ENCODE peak calls at places on chromosomes 1 and 21, in seven cellular contexts. X is heart right ventricle; S is A549; A is CD4-positive, alpha-beta T cell; F is RWPE1; B is stomach; T is H9. D is an unnamed sample.

GRCh38 chr1:226490441-226490809 is 58.1 kb upstream of the STUM start:
- DNase-seq in F (no peak), X (no peak), A (no peak), T (peak), S (no peak), B (no peak), D (no peak)

GRCh38 chr21:37228003-37228400 is 39.1 kb downstream of the VPS26C start:
- DNase-seq in F (no peak), B (no peak), S (no peak), X (no peak), A (no peak), T (no peak), D (no peak)

GRCh38 chr1:89682630-89683029 is 49.7 kb downstream of the LRRC8C start:
- DNase-seq in F (no peak), S (no peak), T (no peak), X (no peak), A (no peak), B (no peak), D (no peak)

GRCh38 chr1:153545067-153546055 is at the start of gene S100A4:
- DNase-seq in S (peak), T (peak), B (peak), F (peak), X (peak), A (peak), D (peak)

GRCh38 chr1:231590453-231591198 is 36.0 kb upstream of the DISC1 start:
- DNase-seq in A (no peak), T (peak), F (peak), B (peak), X (peak), S (peak), D (no peak)

GRCh38 chr1:209704584-209704983 is at the start of gene HSD11B1:
- DNase-seq in A (no peak), F (no peak), B (peak), T (no peak), X (peak), S (no peak), D (no peak)

GRCh38 chr1:9439074-9439761 is 100.0 kb upstream of the SLC25A33 start:
- DNase-seq in B (peak), X (no peak), S (no peak), T (no peak), A (no peak), F (no peak), D (no peak)

GRCh38 chr1:242203290-242203689 is 204.4 kb upstream of the MAP1LC3C start:
- DNase-seq in X (no peak), S (no peak), B (no peak), T (no peak), F (no peak), A (no peak), D (no peak)

GRCh38 chr1:8283058-8283884 is 34.6 kb upstream of the SLC45A1 start:
- DNase-seq in F (no peak), S (no peak), A (no peak), B (peak), T (no peak), X (peak), D (no peak)

GRCh38 chr1:167648978-167649752 is 19.1 kb downstream of the RCSD1 start:
- DNase-seq in T (no peak), F (no peak), S (no peak), A (no peak), B (no peak), X (no peak), D (no peak)

GRCh38 chr1:62131093-62131725 is 63.4 kb upstream of the L1TD1 start:
- DNase-seq in T (peak), A (no peak), F (peak), S (peak), X (no peak), B (peak), D (peak)

GRCh38 chr1:235855811-235856429 is 10.8 kb downstream of the LYST start:
- DNase-seq in S (no peak), X (no peak), A (no peak), T (no peak), B (no peak), F (no peak), D (no peak)

GRCh38 chr1:37809942-37810341 is 1.9 kb upstream of the YRDC start:
- DNase-seq in B (no peak), F (no peak), S (no peak), A (no peak), X (no peak), T (no peak), D (no peak)

GRCh38 chr1:36093919-36094318 is 5.2 kb downstream of the ADPRS start:
- DNase-seq in A (no peak), B (no peak), X (no peak), S (no peak), F (no peak), T (no peak), D (no peak)

GRCh38 chr1:193113258-193113991 is 8.2 kb upstream of the GLRX2 start:
- DNase-seq in F (no peak), T (peak), X (no peak), B (no peak), S (no peak), A (no peak), D (no peak)

GRCh38 chr1:69196071-69196470 is 371.7 kb upstream of the LRRC7 start:
- DNase-seq in A (no peak), B (no peak), S (no peak), X (no peak), F (no peak), T (no peak), D (no peak)

GRCh38 chr1:77680173-77680572 is 2.3 kb downstream of the ZZZ3 start:
- DNase-seq in A (no peak), T (no peak), B (no peak), S (no peak), X (no peak), F (no peak), D (no peak)

GRCh38 chr1:212920246-212920645 is 30.1 kb upstream of the VASH2 start:
- DNase-seq in B (no peak), A (no peak), F (no peak), X (no peak), T (no peak), S (no peak), D (no peak)

GRCh38 chr1:174301295-174302077 is 142.2 kb downstream of the RABGAP1L start:
- DNase-seq in S (no peak), X (no peak), F (no peak), A (no peak), T (peak), B (no peak), D (no peak)

GRCh38 chr1:174296309-174296708 is 137.0 kb downstream of the RABGAP1L start:
- DNase-seq in T (no peak), F (no peak), S (no peak), B (no peak), X (no peak), A (no peak), D (no peak)

GRCh38 chr1:174297351-174297750 is 138.0 kb downstream of the RABGAP1L start:
- DNase-seq in F (no peak), T (peak), A (no peak), X (no peak), S (no peak), B (no peak), D (no peak)
- TF ChIP-seq CTCF in F (no peak), T (peak), A (no peak), X (no peak), S (no peak), B (no peak), D (no peak)

DNA sequence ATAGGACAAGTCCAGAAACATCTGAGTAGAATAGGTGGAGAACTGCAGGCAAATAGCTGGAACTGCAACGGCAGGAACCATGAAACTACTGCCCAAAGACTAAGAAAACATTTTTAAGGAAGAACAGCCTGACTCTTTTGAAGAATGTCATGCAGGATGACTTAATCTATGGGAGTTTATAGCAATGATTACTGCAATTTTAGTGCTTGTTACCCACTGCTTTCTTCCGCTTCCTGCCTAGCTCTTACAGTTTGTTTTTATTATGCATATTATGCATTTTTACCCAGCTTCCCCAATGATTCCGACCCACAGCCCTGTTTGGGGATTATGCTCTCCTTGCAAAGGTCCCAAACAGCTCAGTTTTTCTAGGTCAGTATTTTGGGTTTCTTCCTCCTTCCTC is 71.2 kb downstream of the PCNX2 start:
- DNase-seq in F (no peak), T (no peak), A (no peak), X (no peak), S (no peak), B (no peak), D (no peak)
- TF ChIP-seq CTCF in F (no peak), T (no peak), A (no peak), X (no peak), S (no peak), B (no peak), D (no peak)

GRCh38 chr21:16851054-16851453 is 661.8 kb upstream of the CXADR start:
- DNase-seq in A (no peak), F (no peak), T (no peak), X (no peak), S (no peak), B (no peak), D (no peak)
- TF ChIP-seq CTCF in A (no peak), F (no peak), T (peak), X (no peak), S (no peak), B (no peak), D (no peak)

DNA sequence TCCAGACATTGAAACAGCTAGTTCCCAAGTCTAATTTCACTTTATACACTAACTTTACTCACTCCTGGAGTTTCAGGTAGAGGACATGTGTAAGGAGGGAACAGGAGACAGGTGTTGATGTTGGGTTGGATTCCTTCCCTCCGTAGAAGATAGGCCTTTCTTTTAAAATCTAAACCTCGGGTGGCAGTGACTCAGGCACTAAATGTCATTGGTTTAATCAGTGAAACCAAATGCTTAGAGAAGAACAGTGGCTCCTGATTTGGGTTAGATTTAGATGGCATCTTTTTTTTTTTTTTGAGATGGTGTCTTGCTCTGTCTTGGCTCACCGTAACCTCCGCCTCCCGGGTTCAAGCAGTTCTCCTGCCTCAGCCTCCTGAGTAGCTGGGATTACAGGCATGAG is 7.2 kb downstream of the CAP1 start:
- DNase-seq in F (no peak), X (no peak), B (no peak), A (no peak), S (no peak), T (no peak), D (no peak)
- TF ChIP-seq CTCF in F (no peak), X (no peak), B (no peak), A (no peak), S (no peak), T (no peak), D (no peak)

DNA sequence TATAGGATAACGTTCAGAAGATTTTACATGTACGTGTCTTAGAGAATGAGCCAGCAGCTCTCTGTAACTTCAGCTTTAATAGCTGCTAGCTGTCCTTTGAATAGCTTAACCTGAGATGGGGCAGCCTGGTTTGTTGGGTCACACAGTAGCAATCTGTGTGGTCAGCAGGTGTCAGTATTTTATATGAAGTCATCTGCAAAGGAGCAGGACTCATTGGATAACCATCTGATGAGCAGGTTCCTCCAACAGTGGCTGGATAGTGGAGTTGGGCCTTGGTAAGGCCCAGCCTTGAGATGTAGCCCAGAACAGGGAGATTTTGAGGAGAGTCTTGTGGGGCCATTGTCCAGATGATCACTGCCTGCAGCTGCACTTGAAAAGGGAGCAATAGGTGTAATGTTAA is 6.4 kb downstream of the GSTM5 start:
- DNase-seq in F (no peak), X (no peak), B (no peak), A (no peak), T (no peak), S (peak), D (no peak)
- TF ChIP-seq CTCF in F (no peak), X (peak), B (peak), A (no peak), T (peak), S (peak), D (no peak)

GRCh38 chr1:228869312-228869824 is 134.1 kb downstream of the RHOU start:
- DNase-seq in B (no peak), A (no peak), F (no peak), X (no peak), S (no peak), T (no peak), D (no peak)
- TF ChIP-seq CTCF in B (no peak), A (no peak), F (no peak), X (no peak), S (no peak), T (no peak), D (no peak)

GRCh38 chr1:1431845-1432565 is 3.5 kb upstream of the VWA1 start:
- DNase-seq in T (no peak), A (no peak), S (no peak), F (no peak), B (peak), X (peak), D (peak)

GRCh38 chr1:1431006-1431844 is 4.3 kb upstream of the VWA1 start:
- DNase-seq in S (no peak), X (no peak), B (no peak), A (no peak), T (no peak), F (no peak), D (peak)

GRCh38 chr1:1428174-1428573 is 7.1 kb upstream of the ANKRD65 start:
- DNase-seq in X (no peak), S (no peak), A (no peak), B (no peak), T (peak), F (no peak), D (peak)

GRCh38 chr1:1429671-1430073 is 5.8 kb upstream of the VWA1 start:
- DNase-seq in T (no peak), X (no peak), B (no peak), S (no peak), F (no peak), A (no peak), D (no peak)

DNA sequence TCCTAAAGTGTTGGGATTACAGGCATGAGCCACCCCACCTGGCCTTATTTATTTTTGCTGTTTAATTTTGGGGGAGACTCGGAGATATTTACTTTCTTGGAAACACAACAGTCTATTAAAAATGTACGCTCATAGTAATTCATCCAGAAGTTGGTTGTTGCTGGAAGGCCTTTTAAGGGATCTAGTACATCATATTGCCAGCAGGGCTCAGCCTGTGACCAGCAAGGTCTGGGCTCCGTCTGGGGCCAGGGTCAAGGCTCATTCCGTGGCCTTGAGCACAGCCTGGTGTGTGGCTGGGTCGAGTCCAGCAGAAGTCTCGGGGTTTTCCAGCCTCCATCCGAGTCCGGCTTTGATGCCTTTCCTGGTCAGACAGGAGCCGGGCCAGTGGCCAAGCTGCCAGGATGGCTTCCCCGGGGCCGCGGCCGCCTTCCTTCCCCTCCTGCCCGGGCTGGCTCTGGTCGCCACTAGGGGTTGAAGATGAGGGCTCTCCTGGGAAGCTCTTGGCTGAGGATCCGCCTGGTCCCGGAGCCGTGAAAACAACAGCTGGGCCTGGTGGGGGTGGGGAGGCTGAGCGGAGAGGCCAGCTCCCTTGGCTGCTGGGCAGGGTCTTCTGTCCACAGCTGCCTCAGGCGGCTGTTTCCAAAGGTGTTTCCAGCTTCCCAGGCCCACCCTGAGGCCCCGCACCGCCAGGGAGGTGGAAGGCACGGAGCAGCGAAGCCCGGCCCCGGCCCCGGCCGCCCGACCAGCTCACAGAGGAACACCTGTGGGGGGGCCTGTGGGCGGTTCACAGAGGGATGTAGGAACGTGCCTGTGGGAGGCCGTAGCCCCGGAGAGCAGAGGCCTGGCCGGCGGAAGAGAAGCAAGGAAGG is 5.1 kb upstream of the VWA1 start:
- DNase-seq in F (no peak), B (peak), X (peak), S (no peak), T (peak), A (no peak), D (peak)
- TF ChIP-seq CTCF in F (no peak), B (peak), X (peak), S (no peak), T (peak), A (no peak), D (no peak)

GRCh38 chr1:54542120-54542961 is 5.7 kb upstream of the ACOT11 start:
- DNase-seq in F (peak), A (peak), S (peak), T (peak), X (peak), B (peak), D (no peak)
- TF ChIP-seq CTCF in F (peak), A (no peak), S (no peak), T (peak), X (no peak), B (no peak), D (peak)

GRCh38 chr1:99965646-99966375 is 4.0 kb upstream of the SLC35A3 start:
- DNase-seq in X (no peak), S (no peak), F (peak), A (no peak), B (no peak), T (no peak), D (no peak)
- TF ChIP-seq CTCF in X (no peak), S (no peak), F (no peak), A (no peak), B (no peak), T (no peak), D (no peak)